ENCODE peak calls at places on chromosomes 12 and 14, in four cellular contexts. M, L, R and A are unnamed samples.

GRCh38 chr14:99754141-99755067 is 38.8 kb upstream of the EML1 start:
- DNase-seq in L (no peak), R (peak), M (no peak), A (no peak)

GRCh38 chr12:27081668-27082091 is 698 bp downstream of the C12orf71 start:
- DNase-seq in R (no peak), M (peak), L (peak), A (no peak)

GRCh38 chr12:123089631-123090353 is 61.1 kb downstream of the PITPNM2 start:
- DNase-seq in M (peak), R (peak), L (peak), A (no peak)

GRCh38 chr14:61578745-61579144 is 116.6 kb upstream of the HIF1A start:
- DNase-seq in R (no peak), L (no peak), M (no peak), A (no peak)

GRCh38 chr12:80553316-80553715 is 109.3 kb downstream of the PTPRQ start:
- DNase-seq in R (peak), L (no peak), M (peak), A (no peak)

GRCh38 chr14:64208981-64209380 is 85.2 kb downstream of the ESR2 start:
- DNase-seq in L (no peak), R (no peak), M (no peak), A (no peak)

GRCh38 chr12:83574142-83574541 is 887.4 kb downstream of the TMTC2 start:
- DNase-seq in L (no peak), R (no peak), M (no peak), A (no peak)

GRCh38 chr14:38583471-38583870 is 327.6 kb upstream of the CLEC14A start:
- DNase-seq in L (no peak), M (no peak), R (no peak), A (no peak)

GRCh38 chr12:49583361-49584094 is 15.6 kb upstream of the MCRS1 start:
- DNase-seq in L (no peak), M (peak), R (no peak), A (no peak)

GRCh38 chr14:46840971-46841729 is 189.6 kb upstream of the RPL10L start:
- DNase-seq in R (no peak), M (no peak), L (no peak), A (no peak)

GRCh38 chr12:29148065-29148957 is 767 bp upstream of the FAR2 start:
- DNase-seq in R (peak), M (no peak), L (peak), A (no peak)

GRCh38 chr12:2551097-2551496 is 243.7 kb upstream of the FKBP4 start:
- DNase-seq in M (no peak), L (no peak), R (no peak), A (no peak)

GRCh38 chr12:120247621-120248030 is 17.9 kb downstream of the PXN start:
- DNase-seq in M (peak), R (no peak), L (no peak), A (no peak)

GRCh38 chr14:33996450-33996849 is 45.6 kb upstream of the EGLN3 start:
- DNase-seq in R (no peak), M (no peak), L (no peak), A (no peak)

GRCh38 chr14:59481407-59482119 is 2.6 kb downstream of the L3HYPDH start:
- DNase-seq in M (peak), L (no peak), R (peak), A (no peak)

GRCh38 chr14:79375336-79375735 is 836.0 kb downstream of the DIO2 start:
- DNase-seq in M (no peak), R (no peak), L (no peak), A (no peak)

GRCh38 chr12:40203060-40203430 is 21.8 kb upstream of the LRRK2 start:
- DNase-seq in L (no peak), M (no peak), R (no peak), A (no peak)

GRCh38 chr12:40197590-40197989 is 27.2 kb upstream of the LRRK2 start:
- DNase-seq in R (no peak), L (no peak), M (no peak), A (no peak)

GRCh38 chr12:40198601-40199000 is 26.2 kb upstream of the LRRK2 start:
- DNase-seq in R (no peak), L (no peak), M (peak), A (no peak)

GRCh38 chr12:40204337-40204736 is 20.5 kb upstream of the LRRK2 start:
- DNase-seq in R (no peak), M (no peak), L (no peak), A (no peak)

GRCh38 chr12:40202095-40203059 is 22.4 kb upstream of the LRRK2 start:
- DNase-seq in L (no peak), M (no peak), R (peak), A (no peak)
- TF ChIP-seq FOS in L (no peak), M (no peak), R (peak), A (no peak)

GRCh38 chr12:125089083-125089482 is 23.8 kb downstream of the AACS start:
- DNase-seq in L (peak), M (no peak), R (no peak), A (no peak)
- TF ChIP-seq FOS in L (no peak), M (no peak), R (no peak), A (no peak)

DNA sequence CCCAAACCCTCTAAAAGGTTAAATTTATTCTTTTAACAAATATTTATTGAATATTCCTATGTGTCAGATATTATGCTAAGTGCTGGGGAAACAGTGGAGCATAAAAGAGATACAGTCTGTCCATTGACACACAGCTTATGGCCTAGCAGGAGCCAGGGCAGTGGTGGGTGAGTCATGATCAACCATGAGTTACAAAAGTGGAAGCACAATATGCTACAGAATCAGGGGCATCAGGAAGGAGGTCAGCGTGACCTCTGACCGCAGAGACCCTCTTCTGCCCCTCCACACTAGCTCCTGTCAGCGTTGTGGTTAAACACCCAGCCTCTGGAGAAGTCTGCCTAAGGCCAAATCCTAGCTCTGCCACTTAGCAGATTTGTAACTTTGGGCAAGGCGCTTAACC is 4.7 kb upstream of the PPP1R1A start:
- DNase-seq in M (no peak), R (no peak), L (no peak), A (no peak)
- TF ChIP-seq FOS in M (no peak), R (no peak), L (no peak), A (no peak)

GRCh38 chr12:130879212-130879686 is 7.4 kb downstream of the RAN start:
- DNase-seq in R (no peak), M (no peak), L (peak), A (peak)
- TF ChIP-seq FOS in R (no peak), M (no peak), L (no peak), A (no peak)

DNA sequence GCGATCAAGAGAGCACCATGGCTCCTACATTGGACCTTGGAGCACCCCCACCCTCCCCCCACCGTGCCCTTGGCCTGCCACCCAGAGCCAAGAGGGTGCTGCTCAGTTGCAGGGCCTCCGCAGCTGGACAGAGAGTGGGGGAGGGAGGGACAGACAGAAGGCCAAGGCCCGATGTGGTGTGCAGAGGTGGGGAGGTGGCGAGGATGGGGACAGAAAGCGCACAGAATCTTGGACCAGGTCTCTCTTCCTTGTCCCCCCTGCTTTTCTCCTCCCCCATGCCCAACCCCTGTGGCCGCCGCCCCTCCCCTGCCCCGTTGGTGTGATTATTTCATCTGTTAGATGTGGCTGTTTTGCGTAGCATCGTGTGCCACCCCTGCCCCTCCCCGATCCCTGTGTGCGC is 1.8 kb upstream of the RNU7-1 start:
- DNase-seq in R (no peak), L (no peak), M (no peak), A (no peak)
- TF ChIP-seq FOS in R (no peak), L (no peak), M (no peak), A (no peak)

GRCh38 chr12:87756721-87757120 is 272.5 kb downstream of the C12orf50 start:
- DNase-seq in L (no peak), R (no peak), M (peak), A (no peak)

GRCh38 chr12:87756111-87756510 is 273.1 kb downstream of the C12orf50 start:
- DNase-seq in L (no peak), R (no peak), M (peak), A (no peak)

GRCh38 chr12:87760943-87761342 is 268.3 kb downstream of the C12orf50 start:
- DNase-seq in M (peak), R (no peak), L (no peak), A (no peak)

GRCh38 chr12:87758271-87758670 is 270.9 kb downstream of the C12orf50 start:
- DNase-seq in L (no peak), R (no peak), M (peak), A (no peak)
- TF ChIP-seq FOS in L (no peak), R (no peak), M (no peak), A (no peak)

GRCh38 chr12:131940121-131940520 is 9.6 kb upstream of the EP400 start:
- DNase-seq in L (no peak), R (no peak), M (no peak), A (no peak)
- TF ChIP-seq FOS in L (no peak), R (no peak), M (no peak), A (no peak)

GRCh38 chr12:130220361-130220760 is 58.1 kb downstream of the FZD10 start:
- DNase-seq in R (no peak), L (no peak), M (no peak), A (no peak)

GRCh38 chr12:130224613-130225012 is 62.3 kb downstream of the FZD10 start:
- DNase-seq in L (no peak), R (no peak), M (no peak), A (no peak)

GRCh38 chr12:130225347-130225746 is 63.1 kb downstream of the FZD10 start:
- DNase-seq in R (no peak), L (no peak), M (no peak), A (no peak)

GRCh38 chr12:130223767-130224244 is 61.5 kb downstream of the FZD10 start:
- DNase-seq in L (no peak), M (no peak), R (no peak), A (no peak)

DNA sequence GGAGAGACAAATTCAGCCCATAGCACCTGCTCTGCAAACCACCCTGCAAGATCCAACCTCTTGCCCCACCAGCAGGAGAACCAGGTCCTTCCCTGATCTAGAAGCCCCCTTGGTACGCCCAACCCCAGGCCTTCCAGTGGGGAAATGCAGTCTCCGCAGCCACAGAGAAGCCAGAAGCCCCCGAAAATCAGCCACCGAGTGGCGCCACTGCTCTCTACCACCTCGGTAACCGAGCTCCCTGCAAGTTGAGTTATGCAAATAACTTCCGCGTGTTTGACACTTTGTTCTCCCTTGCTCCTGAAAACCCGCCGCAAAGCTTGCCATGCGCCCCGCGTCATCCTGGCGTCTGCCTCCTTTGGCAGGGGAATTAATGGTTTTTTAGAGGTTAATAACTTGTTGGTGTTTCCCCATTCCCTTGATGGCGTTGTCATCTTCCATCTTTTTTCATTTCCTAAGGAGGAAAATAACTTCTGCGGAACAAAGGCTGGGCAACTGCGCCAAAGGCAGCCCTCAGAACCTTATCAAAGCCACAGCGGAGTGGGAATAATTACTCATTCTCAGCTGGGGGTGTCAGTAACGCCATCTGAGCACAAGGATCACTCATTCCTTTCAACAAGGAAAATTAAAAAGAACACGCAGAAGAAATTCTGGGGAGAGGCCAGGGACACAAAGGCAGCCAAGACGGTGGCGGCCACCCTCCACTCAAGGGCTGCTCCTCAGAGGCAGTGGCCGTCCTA is 60.4 kb downstream of the FZD10 start:
- DNase-seq in R (no peak), L (no peak), M (no peak), A (no peak)
- TF ChIP-seq FOS in R (no peak), L (no peak), M (no peak), A (no peak)